ENCODE peak calls at places on chromosomes 4 and X, in eight cellular contexts. R is IMR-90; A is KBM-7; S is iris pigment epithelial cell; J is NCI-H1436; T is GM04504; Q is GM23248; V is activated CD4-positive, alpha-beta T cell treated with anti-CD3 and anti-CD28 coated beads, Interleukin-2, amount 50 U/mL, for 24 hours. L is an unnamed sample.

GRCh38 chr4:23882976-23883531 is 6.8 kb downstream of the PPARGC1A start:
- DNase-seq in J (no peak), R (no peak), V (no peak), Q (no peak), T (no peak), A (no peak), S (no peak), L (no peak)

GRCh38 chr4:15354790-15355418 is 72.9 kb upstream of the C1QTNF7 start:
- DNase-seq in J (no peak), V (no peak), A (no peak), T (no peak), Q (no peak), R (no peak), S (no peak), L (no peak)

GRCh38 chr4:163988391-163988790 is 493.9 kb downstream of the TMA16 start:
- DNase-seq in S (no peak), A (no peak), V (no peak), T (no peak), J (no peak), R (no peak), Q (no peak), L (no peak)

GRCh38 chr4:77002321-77002720 is 52.8 kb downstream of the SEPTIN11 start:
- DNase-seq in A (no peak), T (no peak), Q (no peak), J (no peak), S (peak; percentile 50), V (no peak), R (peak; percentile 44), L (no peak)

GRCh38 chr4:15444276-15444675 is 16.4 kb downstream of the C1QTNF7 start:
- DNase-seq in V (no peak), R (no peak), Q (no peak), J (no peak), S (no peak), A (no peak), T (no peak), L (no peak)

GRCh38 chrX:110853610-110854009 is 58.0 kb upstream of the CHRDL1 start:
- DNase-seq in Q (peak; percentile 53), J (peak; percentile 58), S (peak; percentile 9), A (peak; percentile 48), R (no peak), V (no peak), T (no peak), L (peak; percentile 40)

GRCh38 chr4:185896832-185897475 is 85.0 kb upstream of the SORBS2 start:
- DNase-seq in R (no peak), A (no peak), T (no peak), J (no peak), S (no peak), Q (no peak), V (no peak), L (no peak)

GRCh38 chr4:66606908-66607307 is 936.6 kb upstream of the EPHA5 start:
- DNase-seq in S (no peak), T (no peak), A (no peak), J (no peak), R (no peak), Q (no peak), V (no peak), L (no peak)

GRCh38 chrX:53483838-53484420 is 49.8 kb upstream of the HSD17B10 start:
- DNase-seq in J (no peak), R (peak; percentile 52), Q (peak; percentile 76), A (no peak), T (peak; percentile 22), S (peak; percentile 36), V (no peak), L (peak; percentile 12)

GRCh38 chrX:24498975-24499374 is 33.9 kb downstream of the PDK3 start:
- DNase-seq in R (peak; percentile 11), A (peak; percentile 41), Q (peak; percentile 20), V (no peak), S (peak; percentile 20), T (no peak), J (no peak), L (peak; percentile 43)

GRCh38 chr4:55258152-55258863 is 87.7 kb upstream of the SRD5A3 start:
- DNase-seq in J (no peak), Q (no peak), A (no peak), V (no peak), T (peak; percentile 4), S (no peak), R (no peak), L (peak; percentile 90)

GRCh38 chrX:123424546-123424945 is 240.5 kb downstream of the GRIA3 start:
- DNase-seq in T (peak; percentile 46), A (no peak), J (no peak), Q (peak; percentile 78), R (peak; percentile 27), S (peak; percentile 40), V (no peak), L (peak; percentile 64)

GRCh38 chrX:136598631-136599030 is 49.3 kb upstream of the CD40LG start:
- DNase-seq in A (no peak), V (no peak), Q (no peak), R (no peak), J (no peak), S (no peak), T (no peak), L (no peak)

GRCh38 chr4:85147481-85148076 is 181.1 kb upstream of the WDFY3 start:
- DNase-seq in Q (peak; percentile 78), S (peak; percentile 77), T (peak; percentile 36), V (no peak), R (peak; percentile 54), A (peak; percentile 63), J (peak; percentile 87), L (peak; percentile 79)

GRCh38 chrX:110341189-110342035 is 17.2 kb upstream of the RTL9 start:
- DNase-seq in A (no peak), S (peak; percentile 82), R (peak; percentile 91), Q (peak; percentile 88), V (no peak), T (peak; percentile 59), J (no peak), L (peak; percentile 86)

GRCh38 chrX:40504801-40505605 is 75.8 kb upstream of the ATP6AP2 start:
- DNase-seq in Q (peak; percentile 69), T (peak; percentile 36), V (no peak), S (peak; percentile 92), J (no peak), R (peak; percentile 86), A (no peak), L (peak; percentile 61)

GRCh38 chrX:24153175-24153795 is 3.8 kb downstream of the ZFX start:
- DNase-seq in Q (peak; percentile 55), T (no peak), J (peak; percentile 11), R (no peak), S (no peak), A (peak; percentile 81), V (no peak), L (no peak)

GRCh38 chr4:102625232-102625930 is 124.2 kb downstream of the NFKB1 start:
- DNase-seq in Q (peak; percentile 66), A (peak; percentile 53), V (no peak), J (peak; percentile 5), R (peak; percentile 54), T (no peak), S (peak; percentile 64), L (peak; percentile 50)

GRCh38 chr4:137946423-137946822 is 295.7 kb downstream of the SLC7A11 start:
- DNase-seq in J (no peak), R (peak; percentile 56), S (peak; percentile 56), V (no peak), A (no peak), T (no peak), Q (peak; percentile 40), L (peak; percentile 21)

GRCh38 chr4:183326853-183327252 is 4.6 kb upstream of the CLDN24 start:
- DNase-seq in T (no peak), S (no peak), Q (peak; percentile 56), R (peak; percentile 40), V (no peak), A (no peak), J (no peak), L (no peak)

GRCh38 chrX:134948333-134949241 is 42.2 kb upstream of the SMIM10 start:
- DNase-seq in V (no peak), S (peak; percentile 78), Q (peak; percentile 41), J (no peak), T (no peak), R (peak; percentile 88), A (no peak), L (peak; percentile 91)